ENCODE peak calls at places on chromosomes 1 and 21, in five cellular contexts. A is CD8-positive, alpha-beta T cell; K is HCT116; N is pancreas; M is aorta. Z is an unnamed sample. For H3K4me1, the result is how much of the 10 kb centered on the place peaks cover.

GRCh38 chr21:41762236-41762635 is 4.6 kb downstream of the RIPK4 start:
- DNase-seq in A (no peak), K (no peak), N (no peak), M (peak), Z (no peak)

GRCh38 chr1:240352769-240353168 is 259.2 kb downstream of the GREM2 start:
- DNase-seq in A (no peak), K (no peak), N (no peak), M (no peak), Z (peak)

GRCh38 chr1:200279810-200280411 is 129.9 kb downstream of the ZNF281 start:
- DNase-seq in A (no peak), K (peak), N (no peak), M (no peak), Z (peak)

GRCh38 chr1:112904071-112904830 is 51.7 kb downstream of the SLC16A1 start:
- DNase-seq in A (no peak), K (peak), N (no peak), M (no peak), Z (peak)

GRCh38 chr1:89994231-89994804 is 592 bp upstream of the ZNF326 start:
- DNase-seq in A (no peak), K (no peak), N (no peak), M (no peak), Z (no peak)

GRCh38 chr1:68725353-68725752 is 228.5 kb upstream of the DEPDC1 start:
- DNase-seq in A (no peak), K (no peak), N (no peak), M (peak), Z (no peak)

GRCh38 chr1:16082283-16083038 is 9.0 kb upstream of the FAM131C start:
- DNase-seq in A (peak), K (no peak), N (peak), M (peak), Z (peak)

GRCh38 chr1:79859212-79859948 is 852.9 kb upstream of the ADGRL4 start:
- DNase-seq in A (no peak), K (no peak), N (no peak), M (no peak), Z (peak)

GRCh38 chr1:227886503-227886961 is 61.2 kb downstream of the WNT9A start:
- DNase-seq in A (no peak), K (no peak), N (peak), M (peak), Z (peak)

GRCh38 chr1:92509619-92510018 is 22.9 kb upstream of the GFI1 start:
- DNase-seq in A (no peak), K (no peak), N (no peak), M (no peak), Z (no peak)

GRCh38 chr1:211490821-211491415 is 1.0 kb downstream of the RD3 start:
- DNase-seq in A (no peak), K (no peak), N (no peak), M (no peak), Z (no peak)

GRCh38 chr1:79847715-79848114 is 841.2 kb upstream of the ADGRL4 start:
- DNase-seq in A (no peak), K (no peak), N (no peak), M (no peak), Z (no peak)

GRCh38 chr1:112251766-112252506 is 144.1 kb upstream of the CTTNBP2NL start:
- DNase-seq in A (no peak), K (peak), N (no peak), M (no peak), Z (no peak)

GRCh38 chr1:106798991-106799390 is 257.5 kb upstream of the PRMT6 start:
- DNase-seq in A (no peak), K (no peak), N (no peak), M (no peak), Z (no peak)

GRCh38 chr1:239914827-239915231 is 176.9 kb upstream of the FMN2 start:
- DNase-seq in A (no peak), K (no peak), N (no peak), M (no peak), Z (no peak)

GRCh38 chr21:16942703-16943102 is 570.1 kb upstream of the CXADR start:
- DNase-seq in A (no peak), K (no peak), N (no peak), M (no peak), Z (peak)

GRCh38 chr1:56435434-56436337 is 143.7 kb downstream of the PLPP3 start:
- DNase-seq in A (no peak), K (no peak), N (no peak), M (no peak), Z (no peak)
- H3K4me1 ChIP-seq in A (under half), K (under half), N (under half), M (under half), Z (under half)

GRCh38 chr1:2544875-2545638 is 11.1 kb upstream of the TNFRSF14 start:
- DNase-seq in A (no peak), K (no peak), N (no peak), M (no peak), Z (no peak)

GRCh38 chr1:2547210-2548067 is 8.7 kb upstream of the TNFRSF14 start:
- DNase-seq in A (no peak), K (no peak), N (no peak), M (no peak), Z (no peak)

GRCh38 chr1:2545754-2546514 is 10.2 kb upstream of the TNFRSF14 start:
- DNase-seq in A (peak), K (peak), N (no peak), M (peak), Z (peak)

GRCh38 chr1:2546515-2547209 is 9.5 kb upstream of the TNFRSF14 start:
- DNase-seq in A (peak), K (peak), N (no peak), M (peak), Z (peak)

GRCh38 chr1:2548068-2548589 is 8.0 kb upstream of the TNFRSF14 start:
- DNase-seq in A (peak), K (peak), N (no peak), M (peak), Z (peak)
- H3K4me3 ChIP-seq in A (peak), K (peak), N (no peak), M (no peak), Z (no peak)

GRCh38 chr1:53731779-53732305 is 7.1 kb downstream of the GLIS1 start:
- DNase-seq in A (no peak), K (no peak), N (no peak), M (no peak), Z (no peak)
- H3K27ac ChIP-seq in A (no peak), K (no peak), N (no peak), M (no peak), Z (peak)

GRCh38 chr1:206798384-206798996 is 26.2 kb upstream of the IL10 start:
- DNase-seq in A (no peak), K (no peak), N (no peak), M (no peak), Z (no peak)

GRCh38 chr1:206796984-206797402 is 24.7 kb upstream of the IL10 start:
- DNase-seq in A (no peak), K (no peak), N (no peak), M (no peak), Z (no peak)

GRCh38 chr1:206800411-206800810 is 28.1 kb upstream of the IL10 start:
- DNase-seq in A (no peak), K (no peak), N (no peak), M (no peak), Z (no peak)

GRCh38 chr1:206799311-206799710 is 27.0 kb upstream of the IL10 start:
- DNase-seq in A (no peak), K (no peak), N (no peak), M (no peak), Z (no peak)

DNA sequence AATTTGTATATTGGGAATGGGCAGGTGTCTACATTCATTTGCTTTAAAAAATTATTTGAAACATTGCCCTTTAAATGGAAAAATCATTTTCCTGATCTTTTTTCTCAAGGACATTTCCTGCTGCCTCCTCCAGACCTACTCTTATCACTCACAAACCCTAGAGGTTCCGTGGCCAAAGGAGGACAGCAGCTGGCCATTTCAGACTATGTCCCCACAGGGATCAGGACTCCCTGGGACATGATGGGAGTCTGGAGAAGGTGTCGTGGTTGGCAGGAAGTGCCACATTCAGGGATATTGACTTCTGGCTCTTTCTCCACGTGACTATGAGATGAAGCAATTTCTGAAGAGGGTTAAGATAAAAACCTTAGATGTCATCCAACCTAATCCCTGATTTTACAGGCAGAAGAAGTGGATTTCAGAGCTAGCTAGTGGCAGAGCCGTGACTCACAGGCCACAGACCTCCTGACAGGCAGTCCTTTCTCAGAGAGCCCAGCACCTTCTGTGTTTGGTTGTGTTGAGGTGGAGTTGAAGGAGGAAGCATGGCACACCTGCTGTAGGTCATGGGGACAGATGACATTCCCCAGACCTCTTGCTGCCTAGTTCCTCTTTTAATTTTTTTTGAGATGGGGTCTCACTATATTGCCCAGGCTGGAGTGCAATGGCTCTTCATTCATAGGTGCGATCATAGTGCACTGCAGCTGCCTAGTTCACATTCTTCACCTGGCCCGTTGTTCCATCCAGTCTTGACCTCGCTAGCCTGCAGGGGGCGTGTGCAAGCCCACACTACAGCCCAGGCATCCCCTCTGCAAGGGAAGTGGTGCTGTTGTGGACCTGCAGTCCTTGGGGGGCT is 25.5 kb upstream of the IL10 start:
- DNase-seq in A (no peak), K (no peak), N (no peak), M (no peak), Z (no peak)
- H3K4me1 ChIP-seq in A (under half), K (under half), N (under half), M (under half), Z (under half)

DNA sequence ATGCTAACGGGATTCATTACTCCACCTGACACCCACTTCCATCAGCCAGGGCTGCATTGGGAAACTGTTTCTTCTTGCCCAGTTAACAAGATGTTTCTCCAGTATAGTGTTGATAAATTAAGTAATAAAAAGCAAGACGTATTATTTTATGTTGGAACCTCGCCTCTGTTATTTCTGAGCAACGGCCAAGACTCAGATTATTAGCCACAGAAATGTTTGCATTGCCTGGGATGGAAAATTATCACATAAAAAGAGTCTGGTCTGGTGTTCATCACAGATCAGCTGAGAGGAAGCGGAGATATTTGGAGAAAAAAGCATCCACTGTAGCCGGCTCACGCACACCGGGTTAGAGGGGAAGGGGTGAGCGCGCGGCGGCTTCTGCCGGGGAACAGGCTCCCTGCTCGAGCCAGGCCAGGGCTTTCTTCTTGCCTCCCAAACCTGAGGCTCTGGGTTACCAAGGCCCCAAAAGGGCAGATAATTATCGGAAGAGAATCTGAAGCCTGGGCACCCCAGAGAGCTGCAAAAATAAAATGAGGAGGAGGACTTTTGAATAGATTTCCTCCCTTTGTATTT is 189.5 kb downstream of the PRDM16 start:
- DNase-seq in A (no peak), K (no peak), N (peak), M (no peak), Z (no peak)
- H3K4me3 ChIP-seq in A (no peak), K (no peak), N (no peak), M (no peak), Z (no peak)

DNA sequence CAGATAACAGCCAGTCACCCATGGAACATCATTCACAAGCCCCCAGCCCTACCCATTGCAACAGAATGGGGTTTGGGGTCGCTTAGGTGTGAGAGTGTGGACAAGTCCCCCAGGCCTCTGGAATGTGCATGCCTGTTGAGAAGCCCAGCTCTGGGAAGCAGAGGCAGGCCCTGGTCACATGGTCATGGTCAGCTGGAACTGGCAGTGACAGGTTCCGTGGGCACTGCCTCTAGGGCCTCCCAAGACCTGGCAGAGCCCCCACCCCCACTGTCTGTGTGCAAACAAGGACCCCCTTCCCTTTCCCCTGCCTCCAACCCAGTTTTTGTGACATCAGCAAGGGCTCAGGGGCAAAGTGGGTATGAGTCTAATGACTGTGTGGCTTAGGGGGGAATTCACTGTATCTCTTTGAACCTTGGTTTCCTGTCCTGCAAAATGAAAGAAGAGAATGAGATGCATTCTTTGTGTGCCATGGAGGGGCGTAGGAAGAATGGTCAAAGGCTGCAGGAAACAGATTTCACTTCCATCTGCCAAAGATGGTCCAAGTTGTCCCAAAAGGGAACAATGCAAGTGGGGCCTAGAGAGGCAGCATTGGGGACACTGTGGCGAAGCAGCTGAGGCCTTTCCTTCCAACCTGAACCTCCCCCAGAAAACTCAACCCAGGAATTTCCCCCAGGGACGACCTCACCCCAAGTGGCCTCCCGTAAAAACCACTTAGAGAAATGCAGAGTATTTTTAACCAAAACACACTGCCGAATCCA is 34.7 kb upstream of the SELENON start:
- DNase-seq in A (no peak), K (no peak), N (no peak), M (no peak), Z (no peak)
- H3K27ac ChIP-seq in A (peak), K (no peak), N (no peak), M (no peak), Z (no peak)

Z was measured in SJSA1.